ENCODE peak calls at places on chromosomes 4 and X, in nine cellular contexts. Y, J, H, R, L, A, K, D and E are unnamed samples.

GRCh38 chr4:182231080-182231479 is 12.1 kb upstream of the TENM3 start:
- DNase-seq in Y (no peak), J (no peak), H (no peak), R (no peak), L (no peak), A (no peak), K (no peak), D (no peak), E (no peak)

GRCh38 chrX:145817666-145818521 is at the start of gene SLITRK2:
- DNase-seq in Y (no peak), J (peak), H (peak), R (no peak), L (peak), A (no peak), K (peak), D (no peak), E (peak)

GRCh38 chrX:133610056-133610455 is 194.8 kb upstream of the GPC4 start:
- DNase-seq in Y (no peak), J (peak), H (no peak), R (no peak), L (no peak), A (no peak), K (no peak), D (no peak), E (no peak)

GRCh38 chr4:97496298-97496873 is 646.9 kb downstream of the STPG2 start:
- DNase-seq in Y (no peak), J (no peak), H (no peak), R (no peak), L (no peak), A (no peak), K (no peak), D (no peak), E (no peak)

GRCh38 chr4:174120446-174121142 is 162.9 kb downstream of the FBXO8 start:
- DNase-seq in Y (peak), J (peak), H (peak), R (no peak), L (peak), A (peak), K (peak), D (no peak), E (no peak)

GRCh38 chr4:184401397-184402171 is 72.8 kb downstream of the IRF2 start:
- DNase-seq in Y (no peak), J (no peak), H (no peak), R (no peak), L (no peak), A (no peak), K (no peak), D (no peak), E (no peak)

GRCh38 chr4:82779032-82779431 is 19.6 kb downstream of the SCD5 start:
- DNase-seq in Y (no peak), J (peak), H (no peak), R (no peak), L (no peak), A (no peak), K (no peak), D (no peak), E (no peak)

GRCh38 chrX:72306851-72307645 is 1.3 kb upstream of the CITED1 start:
- DNase-seq in Y (peak), J (peak), H (peak), R (peak), L (peak), A (peak), K (peak), D (no peak), E (peak)

GRCh38 chr4:93828332-93828829 is at the start of gene ATOH1:
- DNase-seq in Y (peak), J (no peak), H (peak), R (no peak), L (peak), A (no peak), K (peak), D (no peak), E (no peak)

GRCh38 chr4:20626326-20626725 is 73.9 kb upstream of the PACRGL start:
- DNase-seq in Y (no peak), J (no peak), H (no peak), R (no peak), L (no peak), A (no peak), K (no peak), D (no peak), E (no peak)

GRCh38 chr4:20623936-20624335 is 76.3 kb upstream of the PACRGL start:
- DNase-seq in Y (no peak), J (no peak), H (no peak), R (no peak), L (no peak), A (no peak), K (no peak), D (no peak), E (no peak)

GRCh38 chr4:20624783-20625364 is 75.4 kb upstream of the PACRGL start:
- DNase-seq in Y (no peak), J (peak), H (no peak), R (no peak), L (no peak), A (no peak), K (no peak), D (no peak), E (no peak)

GRCh38 chr4:20622701-20623100 is 77.6 kb upstream of the PACRGL start:
- DNase-seq in Y (no peak), J (no peak), H (no peak), R (no peak), L (no peak), A (no peak), K (no peak), D (no peak), E (no peak)

GRCh38 chr4:20625460-20625859 is 74.8 kb upstream of the PACRGL start:
- DNase-seq in Y (no peak), J (no peak), H (no peak), R (no peak), L (no peak), A (no peak), K (no peak), D (no peak), E (no peak)
- H3K27ac ChIP-seq in Y (no peak), J (peak), H (no peak), R (no peak), L (no peak), A (no peak), K (no peak), D (no peak), E (no peak)

DNA sequence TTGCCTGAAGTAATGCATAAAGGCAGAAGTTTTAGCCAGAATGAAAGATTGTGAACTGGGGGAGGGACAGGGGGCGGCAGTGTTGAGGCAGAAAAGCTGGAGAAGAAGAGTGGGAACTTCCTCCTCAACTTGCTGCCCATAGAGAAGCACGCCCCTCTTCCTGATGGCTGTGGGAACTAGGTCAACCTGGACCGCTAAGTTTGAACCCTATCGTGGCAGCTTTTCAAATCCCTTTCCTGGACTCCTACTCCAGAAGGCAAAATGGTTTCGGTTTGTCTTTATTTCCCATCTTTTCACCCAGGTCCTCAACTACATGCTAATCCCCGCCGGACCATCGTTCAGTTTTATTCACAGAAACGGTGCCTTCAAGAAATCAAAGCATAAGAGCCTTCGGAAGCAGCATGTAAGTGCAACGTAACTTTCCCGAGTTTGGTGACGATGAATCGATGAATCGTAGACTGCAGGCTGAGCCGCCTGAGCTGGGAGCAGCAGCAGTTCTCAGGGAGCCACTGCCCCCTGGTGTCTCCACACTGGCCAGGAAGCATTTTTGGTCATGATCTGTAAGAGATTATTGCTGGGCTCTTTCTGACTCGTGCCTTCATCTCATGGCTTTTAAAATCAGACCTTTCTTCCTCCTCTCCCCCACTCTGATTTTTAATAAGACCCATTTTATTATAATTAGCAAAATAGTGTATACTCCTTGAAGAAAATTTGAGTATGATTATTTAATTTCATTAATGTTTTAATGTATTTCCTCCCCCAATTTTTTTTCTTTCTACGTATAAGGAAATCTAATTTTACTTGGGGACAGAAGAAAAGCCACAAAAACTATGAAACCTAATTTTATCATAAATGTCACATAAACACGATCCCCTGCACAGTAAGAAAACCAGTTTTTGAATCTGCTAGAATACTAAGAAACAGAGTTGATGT is 21.4 kb downstream of the SPINK2 start:
- DNase-seq in Y (peak), J (peak), H (peak), R (peak), L (no peak), A (peak), K (peak), D (peak), E (peak)
- H3K27ac ChIP-seq in Y (peak), J (no peak), H (peak), R (peak), L (peak), A (peak), K (no peak), D (peak), E (peak)

DNA sequence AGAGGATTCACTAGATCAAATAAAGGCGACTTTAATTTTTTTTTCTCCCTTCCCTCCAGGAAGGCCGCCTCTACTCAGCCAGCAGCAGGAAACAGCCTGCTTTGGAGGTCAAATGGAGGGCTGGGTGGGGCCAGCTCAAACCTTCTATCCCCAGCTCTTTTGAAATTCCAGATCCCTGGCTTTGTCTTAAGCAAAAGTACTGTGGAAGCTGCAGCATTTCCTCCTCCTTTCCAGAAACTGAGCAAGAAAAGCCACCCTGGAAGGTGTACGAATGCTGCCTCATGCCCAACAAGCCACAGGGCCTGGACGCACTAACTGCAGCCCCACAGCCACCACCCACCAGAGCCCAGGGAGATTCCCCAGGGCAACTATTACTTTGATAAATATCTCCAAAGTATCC is 55.1 kb upstream of the ZCCHC13 start:
- DNase-seq in Y (no peak), J (peak), H (no peak), R (no peak), L (no peak), A (peak), K (no peak), D (no peak), E (no peak)
- H3K27ac ChIP-seq in Y (peak), J (peak), H (peak), R (no peak), L (peak), A (peak), K (no peak), D (no peak), E (no peak)

GRCh38 chr4:38488891-38489861 is 174.8 kb upstream of the KLF3 start:
- DNase-seq in Y (no peak), J (peak), H (no peak), R (no peak), L (no peak), A (no peak), K (no peak), D (no peak), E (no peak)

GRCh38 chr4:38491854-38492478 is 172.0 kb upstream of the KLF3 start:
- DNase-seq in Y (no peak), J (no peak), H (no peak), R (no peak), L (no peak), A (no peak), K (no peak), D (no peak), E (no peak)

GRCh38 chr4:38490753-38491446 is 173.1 kb upstream of the KLF3 start:
- DNase-seq in Y (no peak), J (peak), H (no peak), R (no peak), L (no peak), A (no peak), K (no peak), D (no peak), E (no peak)

GRCh38 chr4:38493068-38493467 is 170.9 kb upstream of the KLF3 start:
- DNase-seq in Y (no peak), J (no peak), H (no peak), R (no peak), L (no peak), A (no peak), K (no peak), D (no peak), E (no peak)

DNA sequence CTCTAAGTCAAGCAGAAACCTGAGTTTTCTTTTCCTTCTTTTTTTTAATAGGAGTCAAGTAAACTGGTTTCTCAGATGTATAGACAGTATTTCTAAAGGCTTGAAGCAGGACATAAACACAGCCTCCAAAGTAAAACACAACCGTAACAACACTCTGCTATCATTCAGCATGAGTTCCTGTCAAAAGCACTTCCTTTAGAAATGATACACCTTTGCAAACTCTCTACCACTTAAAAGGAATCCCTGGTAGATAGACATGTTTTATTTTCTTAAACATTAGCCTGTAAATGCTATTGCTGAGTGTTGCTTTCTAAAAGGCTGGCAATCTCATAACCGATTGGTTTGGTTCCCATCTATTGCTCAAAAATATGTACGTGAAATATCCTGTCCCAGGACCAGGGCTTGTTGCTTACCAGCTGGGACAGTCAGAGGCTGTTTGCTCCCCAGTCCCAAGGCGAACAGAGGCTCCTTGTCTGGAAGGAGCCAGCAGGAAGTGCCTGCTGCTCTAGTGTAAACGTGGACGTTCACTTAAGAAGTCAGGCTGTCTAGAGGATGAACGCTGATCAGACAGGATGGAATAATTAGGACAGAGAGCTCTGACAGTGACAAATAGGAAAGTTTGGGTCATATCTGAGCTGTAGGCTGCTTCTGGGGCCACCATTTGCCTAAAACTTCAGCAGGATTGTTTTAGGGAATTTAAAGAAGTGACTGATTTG is 173.9 kb upstream of the KLF3 start:
- DNase-seq in Y (no peak), J (peak), H (no peak), R (peak), L (no peak), A (no peak), K (no peak), D (no peak), E (peak)
- H3K27ac ChIP-seq in Y (no peak), J (peak), H (no peak), R (no peak), L (peak), A (peak), K (no peak), D (peak), E (no peak)

DNA sequence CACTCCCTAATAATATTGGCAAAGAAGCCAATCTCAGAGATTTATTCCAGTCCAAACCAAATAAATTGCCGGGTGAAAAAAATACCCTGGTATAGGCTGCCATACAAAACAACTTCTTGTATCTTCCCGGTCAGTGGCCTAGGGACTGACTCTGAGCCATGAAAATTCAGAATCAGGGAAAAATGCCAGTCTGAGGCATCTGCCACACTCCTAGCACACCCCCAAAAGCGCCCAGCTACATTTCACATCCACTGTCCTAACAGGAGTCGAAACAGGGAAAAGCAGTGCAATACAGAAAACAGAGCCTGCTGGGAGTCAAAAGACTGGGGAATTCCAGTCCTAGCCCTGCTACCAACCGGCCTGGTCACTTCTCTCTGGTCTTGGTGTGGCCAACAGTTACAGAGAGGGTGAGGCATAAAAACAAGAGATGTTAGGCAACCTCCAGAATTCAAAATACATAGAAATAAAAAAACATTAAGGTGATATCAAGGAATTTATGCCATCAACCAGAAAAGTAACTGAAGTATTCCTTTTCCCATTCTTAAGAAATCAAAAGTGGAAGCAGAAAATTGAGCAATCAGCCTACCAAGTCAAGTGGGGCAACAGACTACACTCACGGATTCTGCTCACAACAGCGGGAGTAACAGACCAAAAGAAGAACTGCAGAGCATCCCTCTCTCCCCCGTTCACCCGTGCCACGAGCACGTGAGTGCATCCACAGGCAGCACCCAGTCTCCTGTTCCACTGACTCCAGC is 29.5 kb downstream of the AFAP1 start:
- DNase-seq in Y (no peak), J (peak), H (no peak), R (no peak), L (no peak), A (no peak), K (no peak), D (no peak), E (no peak)
- H3K27ac ChIP-seq in Y (peak), J (peak), H (peak), R (no peak), L (peak), A (peak), K (no peak), D (no peak), E (no peak)

DNA sequence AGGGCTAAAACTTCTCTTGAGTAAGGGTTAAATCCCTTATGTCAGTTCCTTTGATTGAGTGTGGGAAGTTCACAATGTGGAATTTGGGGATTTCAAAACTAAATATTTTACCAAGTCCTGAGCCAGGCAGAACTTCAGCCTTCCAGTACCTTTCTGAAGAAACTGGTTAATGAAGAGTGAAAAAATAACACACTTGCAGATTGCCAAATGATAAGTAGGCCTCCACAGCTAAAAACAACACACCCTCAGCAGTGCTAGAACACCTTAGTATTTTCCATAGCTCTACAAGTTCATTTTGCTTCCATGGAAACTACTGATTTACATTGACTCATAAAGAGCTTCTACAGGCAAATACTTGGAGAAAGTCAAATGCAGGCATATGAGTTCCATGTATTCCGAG is 326.8 kb downstream of the ZNF674 start:
- DNase-seq in Y (no peak), J (no peak), H (no peak), R (no peak), L (no peak), A (no peak), K (no peak), D (no peak), E (no peak)
- H3K27ac ChIP-seq in Y (no peak), J (no peak), H (no peak), R (no peak), L (no peak), A (no peak), K (no peak), D (no peak), E (no peak)

GRCh38 chr4:87541521-87541920 is 12.3 kb upstream of the SPARCL1 start:
- DNase-seq in Y (no peak), J (no peak), H (no peak), R (no peak), L (no peak), A (no peak), K (no peak), D (no peak), E (no peak)
- H3K27ac ChIP-seq in Y (no peak), J (no peak), H (no peak), R (no peak), L (peak), A (peak), K (no peak), D (no peak), E (peak)

GRCh38 chrX:47501226-47502071 is 18.4 kb upstream of the ZNF41 start:
- DNase-seq in Y (no peak), J (peak), H (no peak), R (no peak), L (no peak), A (no peak), K (no peak), D (no peak), E (no peak)
- H3K27ac ChIP-seq in Y (no peak), J (no peak), H (no peak), R (no peak), L (no peak), A (no peak), K (no peak), D (no peak), E (no peak)

GRCh38 chrX:267771-268261 is 13.4 kb upstream of the PLCXD1 start:
- DNase-seq in Y (no peak), J (no peak), H (no peak), R (no peak), L (peak), A (peak), K (no peak), D (no peak), E (no peak)

GRCh38 chrX:261858-262390 is 19.3 kb upstream of the PLCXD1 start:
- DNase-seq in Y (peak), J (no peak), H (no peak), R (no peak), L (no peak), A (no peak), K (no peak), D (no peak), E (no peak)

GRCh38 chrX:262391-262909 is 18.7 kb upstream of the PLCXD1 start:
- DNase-seq in Y (peak), J (no peak), H (peak), R (no peak), L (no peak), A (no peak), K (peak), D (no peak), E (no peak)

GRCh38 chrX:264634-265455 is 16.3 kb upstream of the PLCXD1 start:
- DNase-seq in Y (no peak), J (peak), H (peak), R (no peak), L (no peak), A (no peak), K (peak), D (no peak), E (no peak)

GRCh38 chrX:265502-265901 is 15.7 kb upstream of the PLCXD1 start:
- DNase-seq in Y (no peak), J (no peak), H (no peak), R (no peak), L (no peak), A (no peak), K (peak), D (no peak), E (no peak)
- H3K27ac ChIP-seq in Y (peak), J (no peak), H (no peak), R (no peak), L (no peak), A (no peak), K (no peak), D (no peak), E (no peak)